ENCODE peak calls at places on chromosome 12, in eight cellular contexts. One of them, this sample, is unnamed.
A peak's percentile ranks its signal among the peaks of the same experiment; 100 is the strongest.

GRCh38 chr12:1812650-1813302 is 7.6 kb upstream of the LRTM2 start:
- DNase-seq in T-helper 2 cell: no peak
- DNase-seq in HuH-7: no peak
- DNase-seq in kidney tubule cell: no peak
- DNase-seq in Caco-2: peak; percentile 51
- DNase-seq in myocyte: no peak
- DNase-seq in activated naive CD4-positive, alpha-beta T cell treated with anti-CD3 and anti-CD28 coated beads, Interleukin-2, amount 10 ng/mL, durations not matched to agents 7 days and 5 days: no peak
- DNase-seq in AG20443: peak; percentile 53
- DNase-seq in this sample: no peak

GRCh38 chr12:62285284-62285683 is 25.1 kb downstream of the USP15 start:
- DNase-seq in T-helper 2 cell: no peak
- DNase-seq in HuH-7: no peak
- DNase-seq in kidney tubule cell: no peak
- DNase-seq in Caco-2: no peak
- DNase-seq in myocyte: no peak
- DNase-seq in activated naive CD4-positive, alpha-beta T cell treated with anti-CD3 and anti-CD28 coated beads, Interleukin-2, amount 10 ng/mL, durations not matched to agents 7 days and 5 days: no peak
- DNase-seq in AG20443: no peak
- DNase-seq in this sample: no peak

GRCh38 chr12:116455540-116456306 is 103.5 kb upstream of the MAP1LC3B2 start:
- DNase-seq in T-helper 2 cell: no peak
- DNase-seq in HuH-7: no peak
- DNase-seq in kidney tubule cell: peak; percentile 91
- DNase-seq in Caco-2: peak; percentile 53
- DNase-seq in myocyte: peak; percentile 73
- DNase-seq in activated naive CD4-positive, alpha-beta T cell treated with anti-CD3 and anti-CD28 coated beads, Interleukin-2, amount 10 ng/mL, durations not matched to agents 7 days and 5 days: no peak
- DNase-seq in AG20443: peak; percentile 81
- DNase-seq in this sample: no peak

GRCh38 chr12:40714636-40715035 is 22.4 kb downstream of the CNTN1 start:
- DNase-seq in T-helper 2 cell: no peak
- DNase-seq in HuH-7: no peak
- DNase-seq in kidney tubule cell: no peak
- DNase-seq in Caco-2: no peak
- DNase-seq in myocyte: no peak
- DNase-seq in activated naive CD4-positive, alpha-beta T cell treated with anti-CD3 and anti-CD28 coated beads, Interleukin-2, amount 10 ng/mL, durations not matched to agents 7 days and 5 days: no peak
- DNase-seq in AG20443: no peak
- DNase-seq in this sample: no peak

GRCh38 chr12:131726-132465 is 65.3 kb downstream of the IQSEC3 start:
- DNase-seq in T-helper 2 cell: no peak
- DNase-seq in HuH-7: no peak
- DNase-seq in kidney tubule cell: peak; percentile 61
- DNase-seq in Caco-2: no peak
- DNase-seq in myocyte: peak; percentile 8
- DNase-seq in activated naive CD4-positive, alpha-beta T cell treated with anti-CD3 and anti-CD28 coated beads, Interleukin-2, amount 10 ng/mL, durations not matched to agents 7 days and 5 days: no peak
- DNase-seq in AG20443: no peak
- DNase-seq in this sample: no peak

GRCh38 chr12:29589852-29590251 is 92.4 kb upstream of the OVCH1 start:
- DNase-seq in T-helper 2 cell: no peak
- DNase-seq in HuH-7: no peak
- DNase-seq in kidney tubule cell: no peak
- DNase-seq in Caco-2: no peak
- DNase-seq in myocyte: no peak
- DNase-seq in activated naive CD4-positive, alpha-beta T cell treated with anti-CD3 and anti-CD28 coated beads, Interleukin-2, amount 10 ng/mL, durations not matched to agents 7 days and 5 days: no peak
- DNase-seq in AG20443: no peak
- DNase-seq in this sample: no peak

GRCh38 chr12:31105668-31106067 is 32.0 kb downstream of the DDX11 start:
- DNase-seq in T-helper 2 cell: no peak
- DNase-seq in HuH-7: no peak
- DNase-seq in kidney tubule cell: no peak
- DNase-seq in Caco-2: no peak
- DNase-seq in myocyte: no peak
- DNase-seq in activated naive CD4-positive, alpha-beta T cell treated with anti-CD3 and anti-CD28 coated beads, Interleukin-2, amount 10 ng/mL, durations not matched to agents 7 days and 5 days: no peak
- DNase-seq in AG20443: no peak
- DNase-seq in this sample: no peak

GRCh38 chr12:50573271-50573670 is 68.5 kb downstream of the DIP2B start:
- DNase-seq in T-helper 2 cell: no peak
- DNase-seq in HuH-7: no peak
- DNase-seq in kidney tubule cell: no peak
- DNase-seq in Caco-2: no peak
- DNase-seq in myocyte: no peak
- DNase-seq in activated naive CD4-positive, alpha-beta T cell treated with anti-CD3 and anti-CD28 coated beads, Interleukin-2, amount 10 ng/mL, durations not matched to agents 7 days and 5 days: no peak
- DNase-seq in AG20443: no peak
- DNase-seq in this sample: no peak

GRCh38 chr12:14911131-14911530 is 25.5 kb upstream of the MGP start:
- DNase-seq in T-helper 2 cell: no peak
- DNase-seq in HuH-7: no peak
- DNase-seq in kidney tubule cell: no peak
- DNase-seq in Caco-2: no peak
- DNase-seq in myocyte: no peak
- DNase-seq in activated naive CD4-positive, alpha-beta T cell treated with anti-CD3 and anti-CD28 coated beads, Interleukin-2, amount 10 ng/mL, durations not matched to agents 7 days and 5 days: no peak
- DNase-seq in AG20443: no peak
- DNase-seq in this sample: no peak

GRCh38 chr12:110679201-110679600 is 9.7 kb downstream of the HVCN1 start:
- DNase-seq in T-helper 2 cell: no peak
- DNase-seq in HuH-7: no peak
- DNase-seq in kidney tubule cell: no peak
- DNase-seq in Caco-2: no peak
- DNase-seq in myocyte: no peak
- DNase-seq in activated naive CD4-positive, alpha-beta T cell treated with anti-CD3 and anti-CD28 coated beads, Interleukin-2, amount 10 ng/mL, durations not matched to agents 7 days and 5 days: no peak
- DNase-seq in AG20443: no peak
- DNase-seq in this sample: no peak

GRCh38 chr12:57803317-57803893 is 15.1 kb downstream of the AVIL start:
- DNase-seq in T-helper 2 cell: peak; percentile 13
- DNase-seq in HuH-7: peak; percentile 75
- DNase-seq in kidney tubule cell: peak; percentile 44
- DNase-seq in Caco-2: peak; percentile 47
- DNase-seq in myocyte: peak; percentile 32
- DNase-seq in activated naive CD4-positive, alpha-beta T cell treated with anti-CD3 and anti-CD28 coated beads, Interleukin-2, amount 10 ng/mL, durations not matched to agents 7 days and 5 days: peak; percentile 60
- DNase-seq in AG20443: peak; percentile 80
- DNase-seq in this sample: no peak

GRCh38 chr12:388547-389137 is 478 bp downstream of the KDM5A start:
- DNase-seq in T-helper 2 cell: peak; percentile 41
- DNase-seq in HuH-7: no peak
- DNase-seq in kidney tubule cell: peak; percentile 37
- DNase-seq in Caco-2: no peak
- DNase-seq in myocyte: peak; percentile 23
- DNase-seq in activated naive CD4-positive, alpha-beta T cell treated with anti-CD3 and anti-CD28 coated beads, Interleukin-2, amount 10 ng/mL, durations not matched to agents 7 days and 5 days: peak; percentile 75
- DNase-seq in AG20443: peak; percentile 11
- DNase-seq in this sample: no peak

GRCh38 chr12:27984275-27984674 is 11.7 kb upstream of the PTHLH start:
- DNase-seq in T-helper 2 cell: no peak
- DNase-seq in HuH-7: no peak
- DNase-seq in kidney tubule cell: peak; percentile 66
- DNase-seq in Caco-2: no peak
- DNase-seq in myocyte: peak; percentile 74
- DNase-seq in activated naive CD4-positive, alpha-beta T cell treated with anti-CD3 and anti-CD28 coated beads, Interleukin-2, amount 10 ng/mL, durations not matched to agents 7 days and 5 days: no peak
- DNase-seq in AG20443: peak; percentile 59
- DNase-seq in this sample: no peak

GRCh38 chr12:113961921-113962710 is 4.0 kb downstream of the RBM19 start:
- DNase-seq in T-helper 2 cell: no peak
- DNase-seq in HuH-7: no peak
- DNase-seq in kidney tubule cell: peak; percentile 70
- DNase-seq in Caco-2: no peak
- DNase-seq in myocyte: no peak
- DNase-seq in activated naive CD4-positive, alpha-beta T cell treated with anti-CD3 and anti-CD28 coated beads, Interleukin-2, amount 10 ng/mL, durations not matched to agents 7 days and 5 days: peak; percentile 25
- DNase-seq in AG20443: peak; percentile 23
- DNase-seq in this sample: no peak

GRCh38 chr12:89756638-89757321 is 48.1 kb upstream of the ATP2B1 start:
- DNase-seq in T-helper 2 cell: no peak
- DNase-seq in HuH-7: no peak
- DNase-seq in kidney tubule cell: peak; percentile 92
- DNase-seq in Caco-2: peak; percentile 47
- DNase-seq in myocyte: peak; percentile 62
- DNase-seq in activated naive CD4-positive, alpha-beta T cell treated with anti-CD3 and anti-CD28 coated beads, Interleukin-2, amount 10 ng/mL, durations not matched to agents 7 days and 5 days: no peak
- DNase-seq in AG20443: peak; percentile 86
- DNase-seq in this sample: no peak

GRCh38 chr12:49662998-49663843 is 39.9 kb downstream of the PRPF40B start:
- DNase-seq in T-helper 2 cell: peak; percentile 55
- DNase-seq in HuH-7: no peak
- DNase-seq in kidney tubule cell: peak; percentile 73
- DNase-seq in Caco-2: no peak
- DNase-seq in myocyte: peak; percentile 92
- DNase-seq in activated naive CD4-positive, alpha-beta T cell treated with anti-CD3 and anti-CD28 coated beads, Interleukin-2, amount 10 ng/mL, durations not matched to agents 7 days and 5 days: peak; percentile 85
- DNase-seq in AG20443: peak; percentile 86
- DNase-seq in this sample: no peak

GRCh38 chr12:127374447-127374846 is 892.5 kb upstream of the TMEM132C start:
- DNase-seq in T-helper 2 cell: no peak
- DNase-seq in HuH-7: no peak
- DNase-seq in kidney tubule cell: no peak
- DNase-seq in Caco-2: no peak
- DNase-seq in myocyte: no peak
- DNase-seq in activated naive CD4-positive, alpha-beta T cell treated with anti-CD3 and anti-CD28 coated beads, Interleukin-2, amount 10 ng/mL, durations not matched to agents 7 days and 5 days: no peak
- DNase-seq in AG20443: no peak
- DNase-seq in this sample: no peak

GRCh38 chr12:54195736-54196347 is 7.1 kb upstream of the SMUG1 start:
- DNase-seq in T-helper 2 cell: no peak
- DNase-seq in HuH-7: no peak
- DNase-seq in kidney tubule cell: no peak
- DNase-seq in Caco-2: no peak
- DNase-seq in myocyte: no peak
- DNase-seq in activated naive CD4-positive, alpha-beta T cell treated with anti-CD3 and anti-CD28 coated beads, Interleukin-2, amount 10 ng/mL, durations not matched to agents 7 days and 5 days: no peak
- DNase-seq in AG20443: no peak
- DNase-seq in this sample: no peak

GRCh38 chr12:109065154-109065852 is 12.9 kb downstream of the USP30 start:
- DNase-seq in T-helper 2 cell: no peak
- DNase-seq in HuH-7: peak; percentile 17
- DNase-seq in kidney tubule cell: peak; percentile 29
- DNase-seq in Caco-2: peak; percentile 9
- DNase-seq in myocyte: peak; percentile 2
- DNase-seq in activated naive CD4-positive, alpha-beta T cell treated with anti-CD3 and anti-CD28 coated beads, Interleukin-2, amount 10 ng/mL, durations not matched to agents 7 days and 5 days: no peak
- DNase-seq in AG20443: no peak
- DNase-seq in this sample: no peak

GRCh38 chr12:54622463-54623183 is 12.1 kb downstream of the LACRT start:
- DNase-seq in T-helper 2 cell: no peak
- DNase-seq in HuH-7: no peak
- DNase-seq in kidney tubule cell: no peak
- DNase-seq in Caco-2: no peak
- DNase-seq in myocyte: no peak
- DNase-seq in activated naive CD4-positive, alpha-beta T cell treated with anti-CD3 and anti-CD28 coated beads, Interleukin-2, amount 10 ng/mL, durations not matched to agents 7 days and 5 days: no peak
- DNase-seq in AG20443: no peak
- DNase-seq in this sample: no peak

GRCh38 chr12:77163068-77163810 is 97.9 kb upstream of the E2F7 start:
- DNase-seq in T-helper 2 cell: no peak
- DNase-seq in HuH-7: no peak
- DNase-seq in kidney tubule cell: no peak
- DNase-seq in Caco-2: no peak
- DNase-seq in myocyte: no peak
- DNase-seq in activated naive CD4-positive, alpha-beta T cell treated with anti-CD3 and anti-CD28 coated beads, Interleukin-2, amount 10 ng/mL, durations not matched to agents 7 days and 5 days: no peak
- DNase-seq in AG20443: no peak
- DNase-seq in this sample: peak; percentile 49

GRCh38 chr12:131928080-131928764 is 854 bp upstream of the PUS1 start:
- DNase-seq in T-helper 2 cell: no peak
- DNase-seq in HuH-7: no peak
- DNase-seq in kidney tubule cell: no peak
- DNase-seq in Caco-2: no peak
- DNase-seq in myocyte: no peak
- DNase-seq in activated naive CD4-positive, alpha-beta T cell treated with anti-CD3 and anti-CD28 coated beads, Interleukin-2, amount 10 ng/mL, durations not matched to agents 7 days and 5 days: no peak
- DNase-seq in AG20443: no peak
- DNase-seq in this sample: no peak

GRCh38 chr12:131082795-131083194 is 129.1 kb downstream of the ADGRD1 start:
- DNase-seq in T-helper 2 cell: no peak
- DNase-seq in HuH-7: no peak
- DNase-seq in kidney tubule cell: no peak
- DNase-seq in Caco-2: no peak
- DNase-seq in myocyte: no peak
- DNase-seq in activated naive CD4-positive, alpha-beta T cell treated with anti-CD3 and anti-CD28 coated beads, Interleukin-2, amount 10 ng/mL, durations not matched to agents 7 days and 5 days: no peak
- DNase-seq in AG20443: no peak
- DNase-seq in this sample: no peak

GRCh38 chr12:70754330-70754741 is 117.1 kb upstream of the PTPRB start:
- DNase-seq in T-helper 2 cell: no peak
- DNase-seq in HuH-7: no peak
- DNase-seq in kidney tubule cell: peak; percentile 3
- DNase-seq in Caco-2: peak; percentile 4
- DNase-seq in myocyte: no peak
- DNase-seq in activated naive CD4-positive, alpha-beta T cell treated with anti-CD3 and anti-CD28 coated beads, Interleukin-2, amount 10 ng/mL, durations not matched to agents 7 days and 5 days: no peak
- DNase-seq in AG20443: no peak
- DNase-seq in this sample: no peak

GRCh38 chr12:52249041-52249461 is 16.0 kb downstream of the KRT7 start:
- DNase-seq in T-helper 2 cell: no peak
- DNase-seq in HuH-7: no peak
- DNase-seq in kidney tubule cell: peak; percentile 62
- DNase-seq in Caco-2: no peak
- DNase-seq in myocyte: peak; percentile 88
- DNase-seq in activated naive CD4-positive, alpha-beta T cell treated with anti-CD3 and anti-CD28 coated beads, Interleukin-2, amount 10 ng/mL, durations not matched to agents 7 days and 5 days: peak; percentile 11
- DNase-seq in AG20443: peak; percentile 63
- DNase-seq in this sample: no peak

GRCh38 chr12:48882325-48882687 is 16.6 kb upstream of the RND1 start:
- DNase-seq in T-helper 2 cell: no peak
- DNase-seq in HuH-7: no peak
- DNase-seq in kidney tubule cell: peak; percentile 68
- DNase-seq in Caco-2: peak; percentile 48
- DNase-seq in myocyte: no peak
- DNase-seq in activated naive CD4-positive, alpha-beta T cell treated with anti-CD3 and anti-CD28 coated beads, Interleukin-2, amount 10 ng/mL, durations not matched to agents 7 days and 5 days: no peak
- DNase-seq in AG20443: peak; percentile 50
- DNase-seq in this sample: no peak

GRCh38 chr12:119288559-119288958 is 46.0 kb upstream of the CCDC60 start:
- DNase-seq in T-helper 2 cell: no peak
- DNase-seq in HuH-7: no peak
- DNase-seq in kidney tubule cell: no peak
- DNase-seq in Caco-2: no peak
- DNase-seq in myocyte: no peak
- DNase-seq in activated naive CD4-positive, alpha-beta T cell treated with anti-CD3 and anti-CD28 coated beads, Interleukin-2, amount 10 ng/mL, durations not matched to agents 7 days and 5 days: no peak
- DNase-seq in AG20443: no peak
- DNase-seq in this sample: peak; percentile 44

GRCh38 chr12:50961708-50962107 is 9.4 kb downstream of the HIGD1C start:
- DNase-seq in T-helper 2 cell: no peak
- DNase-seq in HuH-7: no peak
- DNase-seq in kidney tubule cell: no peak
- DNase-seq in Caco-2: no peak
- DNase-seq in myocyte: no peak
- DNase-seq in activated naive CD4-positive, alpha-beta T cell treated with anti-CD3 and anti-CD28 coated beads, Interleukin-2, amount 10 ng/mL, durations not matched to agents 7 days and 5 days: no peak
- DNase-seq in AG20443: no peak
- DNase-seq in this sample: no peak

GRCh38 chr12:52125499-52125900 is 46.0 kb downstream of the SMIM41 start:
- DNase-seq in T-helper 2 cell: no peak
- DNase-seq in HuH-7: no peak
- DNase-seq in kidney tubule cell: no peak
- DNase-seq in Caco-2: no peak
- DNase-seq in myocyte: no peak
- DNase-seq in activated naive CD4-positive, alpha-beta T cell treated with anti-CD3 and anti-CD28 coated beads, Interleukin-2, amount 10 ng/mL, durations not matched to agents 7 days and 5 days: no peak
- DNase-seq in AG20443: peak; percentile 8
- DNase-seq in this sample: no peak